ENCODE peak calls at places on chromosomes 6 and 20, in four cellular contexts. One of them, this sample, is unnamed.

GRCh38 chr6:1390805-1391511 is 1.6 kb downstream of the FOXF2 start:
- DNase-seq in adrenal gland: no peak
- DNase-seq in immature natural killer cell: no peak
- DNase-seq in left colon: no peak
- DNase-seq in this sample: no peak

GRCh38 chr6:130769812-130770211 is 57.4 kb upstream of the SMLR1 start:
- DNase-seq in adrenal gland: no peak
- DNase-seq in immature natural killer cell: no peak
- DNase-seq in left colon: no peak
- DNase-seq in this sample: no peak

GRCh38 chr20:19813839-19814238 is 55.8 kb downstream of the RIN2 start:
- DNase-seq in adrenal gland: no peak
- DNase-seq in immature natural killer cell: no peak
- DNase-seq in left colon: no peak
- DNase-seq in this sample: no peak

GRCh38 chr20:34755367-34755766 is 51.2 kb downstream of the TP53INP2 start:
- DNase-seq in adrenal gland: no peak
- DNase-seq in immature natural killer cell: no peak
- DNase-seq in left colon: no peak
- DNase-seq in this sample: no peak

GRCh38 chr20:54389872-54390271 is 85.5 kb upstream of the DOK5 start:
- DNase-seq in adrenal gland: no peak
- DNase-seq in immature natural killer cell: no peak
- DNase-seq in left colon: no peak
- DNase-seq in this sample: no peak

GRCh38 chr6:111258615-111259088 is 171.3 kb downstream of the SLC16A10 start:
- DNase-seq in adrenal gland: no peak
- DNase-seq in immature natural killer cell: no peak
- DNase-seq in left colon: no peak
- DNase-seq in this sample: no peak

GRCh38 chr20:15107952-15108351 is 770.5 kb upstream of the FLRT3 start:
- DNase-seq in adrenal gland: no peak
- DNase-seq in immature natural killer cell: no peak
- DNase-seq in left colon: no peak
- DNase-seq in this sample: no peak

GRCh38 chr6:105282801-105283585 is 103.2 kb upstream of the POPDC3 start:
- DNase-seq in adrenal gland: no peak
- DNase-seq in immature natural killer cell: no peak
- DNase-seq in left colon: no peak
- DNase-seq in this sample: no peak

GRCh38 chr6:142987490-142987889 is 42.5 kb upstream of the HIVEP2 start:
- DNase-seq in adrenal gland: no peak
- DNase-seq in immature natural killer cell: no peak
- DNase-seq in left colon: no peak
- DNase-seq in this sample: no peak

GRCh38 chr6:149318581-149319286 is 1.2 kb downstream of the TAB2 start:
- DNase-seq in adrenal gland: no peak
- DNase-seq in immature natural killer cell: peak; percentile 13
- DNase-seq in left colon: no peak
- DNase-seq in this sample: peak; percentile 34

GRCh38 chr20:22430154-22430745 is 154.1 kb downstream of the FOXA2 start:
- DNase-seq in adrenal gland: no peak
- DNase-seq in immature natural killer cell: no peak
- DNase-seq in left colon: no peak
- DNase-seq in this sample: no peak

GRCh38 chr6:121533321-121533841 is 97.9 kb downstream of the GJA1 start:
- DNase-seq in adrenal gland: no peak
- DNase-seq in immature natural killer cell: no peak
- DNase-seq in left colon: no peak
- DNase-seq in this sample: no peak

GRCh38 chr6:134502614-134503541 is 185.0 kb upstream of the SGK1 start:
- DNase-seq in adrenal gland: no peak
- DNase-seq in immature natural killer cell: no peak
- DNase-seq in left colon: peak; percentile 78
- DNase-seq in this sample: no peak

GRCh38 chr20:17904027-17904426 is 64.6 kb downstream of the SNX5 start:
- DNase-seq in adrenal gland: no peak
- DNase-seq in immature natural killer cell: no peak
- DNase-seq in left colon: no peak
- DNase-seq in this sample: no peak

GRCh38 chr6:72553531-72554202 is 68.2 kb upstream of the KCNQ5 start:
- DNase-seq in adrenal gland: no peak
- DNase-seq in immature natural killer cell: no peak
- DNase-seq in left colon: no peak
- DNase-seq in this sample: no peak

GRCh38 chr6:25006075-25006474 is 70.3 kb upstream of the RIPOR2 start:
- DNase-seq in adrenal gland: no peak
- DNase-seq in immature natural killer cell: no peak
- DNase-seq in left colon: no peak
- DNase-seq in this sample: no peak

GRCh38 chr6:125888989-125889656 is 67.4 kb upstream of the HINT3 start:
- DNase-seq in adrenal gland: no peak
- DNase-seq in immature natural killer cell: peak; percentile 25
- DNase-seq in left colon: no peak
- DNase-seq in this sample: no peak

GRCh38 chr6:8803181-8803760 is 367.9 kb upstream of the SLC35B3 start:
- DNase-seq in adrenal gland: no peak
- DNase-seq in immature natural killer cell: no peak
- DNase-seq in left colon: no peak
- DNase-seq in this sample: no peak

GRCh38 chr20:34390769-34391447 is 27.8 kb downstream of the ITCH start:
- DNase-seq in adrenal gland: peak; percentile 88
- DNase-seq in immature natural killer cell: no peak
- DNase-seq in left colon: peak; percentile 27
- DNase-seq in this sample: peak; percentile 83

This sample was measured in Peyer's patch.